ENCODE peak calls at places on chromosomes 2 and 18, in six cellular contexts. A is nephron progenitor cell, Z is cardiac muscle cell, F is AG04450, U is GM13976, K is astrocyte of the cerebellum. C is an unnamed sample.

GRCh38 chr2:200765139-200765951 is 46.4 kb upstream of the BZW1 start:
- DNase-seq in A (no peak), Z (no peak), F (peak), U (no peak), K (peak), C (peak)

GRCh38 chr18:74515620-74516231 is 18.6 kb upstream of the CNDP1 start:
- DNase-seq in A (no peak), Z (no peak), F (no peak), U (no peak), K (no peak), C (no peak)

GRCh38 chr18:62209046-62209445 is 22.0 kb downstream of the RELCH start:
- DNase-seq in A (no peak), Z (no peak), F (no peak), U (no peak), K (no peak), C (no peak)

GRCh38 chr18:22900558-22901183 is 32.5 kb upstream of the RBBP8 start:
- DNase-seq in A (no peak), Z (peak), F (no peak), U (no peak), K (no peak), C (no peak)

GRCh38 chr2:70992945-70993688 is 1.6 kb downstream of the TEX261 start:
- DNase-seq in A (no peak), Z (no peak), F (no peak), U (peak), K (no peak), C (no peak)

GRCh38 chr2:15142069-15142689 is 419.0 kb downstream of the NBAS start:
- DNase-seq in A (no peak), Z (peak), F (no peak), U (peak), K (no peak), C (no peak)

GRCh38 chr2:57598552-57598951 is 448.1 kb upstream of the VRK2 start:
- DNase-seq in A (no peak), Z (no peak), F (no peak), U (no peak), K (no peak), C (no peak)

GRCh38 chr18:76620326-76620813 is 125.3 kb upstream of the ZNF516 start:
- DNase-seq in A (peak), Z (peak), F (peak), U (peak), K (no peak), C (peak)

GRCh38 chr18:3233433-3234168 is 13.8 kb upstream of the MYOM1 start:
- DNase-seq in A (no peak), Z (no peak), F (no peak), U (no peak), K (no peak), C (no peak)
- TF ChIP-seq CTCF in A (no peak), Z (no peak), F (no peak), U (no peak), K (no peak), C (no peak)

GRCh38 chr2:202148515-202149154 is 75.6 kb downstream of the KIAA2012 start:
- DNase-seq in A (no peak), Z (no peak), F (no peak), U (no peak), K (no peak), C (no peak)

GRCh38 chr2:202152104-202152771 is 79.2 kb downstream of the KIAA2012 start:
- DNase-seq in A (no peak), Z (no peak), F (no peak), U (no peak), K (no peak), C (no peak)

GRCh38 chr2:202149953-202150352 is 76.9 kb downstream of the KIAA2012 start:
- DNase-seq in A (no peak), Z (no peak), F (no peak), U (no peak), K (no peak), C (peak)

GRCh38 chr2:202147775-202148174 is 74.7 kb downstream of the KIAA2012 start:
- DNase-seq in A (no peak), Z (no peak), F (no peak), U (no peak), K (no peak), C (peak)

GRCh38 chr2:202149155-202149762 is 76.2 kb downstream of the KIAA2012 start:
- DNase-seq in A (peak), Z (peak), F (no peak), U (no peak), K (no peak), C (peak)
- TF ChIP-seq CTCF in A (no peak), Z (no peak), F (no peak), U (no peak), K (no peak), C (no peak)

DNA sequence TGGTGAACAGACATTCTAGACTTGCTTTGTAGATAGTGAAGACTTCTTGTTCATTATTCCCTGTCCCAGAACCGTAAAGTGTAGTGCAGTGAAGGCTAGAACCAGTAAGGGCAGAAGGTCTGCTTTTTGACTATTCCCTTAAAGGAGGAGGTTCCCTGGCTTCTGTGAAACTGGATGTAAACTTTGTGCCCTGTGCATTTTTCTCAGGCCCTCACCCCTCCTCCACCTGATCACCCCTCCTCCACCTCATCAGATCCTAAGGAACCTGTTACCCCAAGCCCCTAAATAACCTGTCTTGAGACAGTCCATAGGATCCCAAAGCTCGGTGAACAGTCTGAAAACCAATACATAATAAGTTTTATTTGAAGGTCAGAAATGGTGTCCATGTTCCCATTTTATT is 33.7 kb downstream of the SFT2D3 start:
- DNase-seq in A (no peak), Z (no peak), F (no peak), U (no peak), K (no peak), C (no peak)
- TF ChIP-seq CTCF in A (no peak), Z (no peak), F (no peak), U (no peak), K (no peak), C (no peak)

GRCh38 chr2:237702439-237703397 is 75.3 kb downstream of the LRRFIP1 start:
- DNase-seq in A (peak), Z (peak), F (no peak), U (no peak), K (peak), C (peak)
- TF ChIP-seq CTCF in A (no peak), Z (no peak), F (peak), U (no peak), K (peak), C (no peak)

DNA sequence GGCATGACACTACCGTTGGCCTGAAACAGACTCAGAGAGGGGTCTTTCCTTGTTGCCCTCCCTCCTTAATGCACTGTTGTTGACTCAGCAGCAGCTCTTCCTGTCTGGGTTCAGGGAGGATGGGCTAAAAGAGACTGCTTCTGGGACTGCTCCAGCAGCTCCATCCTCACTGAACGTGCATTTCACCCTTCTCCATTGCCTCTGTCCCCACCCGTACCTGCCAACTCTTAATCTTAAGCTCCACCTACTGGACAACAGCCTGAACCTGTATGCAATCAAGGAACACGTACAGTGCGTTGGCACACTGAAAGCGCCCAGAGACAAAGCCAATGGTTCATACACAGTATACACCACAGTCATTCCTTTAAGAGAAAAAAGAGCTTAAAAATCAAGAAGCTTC is 230.8 kb upstream of the RAB6C start:
- DNase-seq in A (no peak), Z (peak), F (no peak), U (no peak), K (no peak), C (no peak)
- TF ChIP-seq CTCF in A (peak), Z (no peak), F (no peak), U (no peak), K (no peak), C (no peak)

GRCh38 chr2:118095610-118096009 is 7.3 kb downstream of the INSIG2 start:
- DNase-seq in A (no peak), Z (no peak), F (no peak), U (no peak), K (no peak), C (no peak)
- TF ChIP-seq CTCF in A (no peak), Z (no peak), F (no peak), U (no peak), K (no peak), C (no peak)

DNA sequence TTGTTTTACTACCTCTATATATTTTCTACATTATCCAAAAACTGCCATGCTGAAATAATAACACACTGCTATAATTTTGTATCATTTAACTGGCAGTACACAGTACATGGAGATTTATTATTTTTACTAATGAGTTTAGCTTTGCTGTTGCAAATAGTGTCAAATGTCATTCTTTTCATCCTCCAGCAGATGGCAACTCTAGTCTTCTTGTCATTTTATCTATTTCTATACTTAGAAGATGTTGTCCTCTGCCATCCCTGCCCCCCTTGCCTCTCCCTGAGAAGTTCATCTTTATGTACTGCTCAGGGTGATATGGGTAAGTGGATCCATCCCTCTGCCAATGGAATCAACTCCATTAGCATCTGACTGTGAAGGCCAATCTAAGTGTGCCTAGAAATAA is 21.7 kb upstream of the LRRTM1 start:
- DNase-seq in A (no peak), Z (peak), F (no peak), U (peak), K (no peak), C (peak)
- TF ChIP-seq CTCF in A (peak), Z (peak), F (peak), U (no peak), K (peak), C (peak)

C was measured in fibroblast of villous mesenchyme.